ENCODE peak calls at places on chromosomes 6 and 20, in five cellular contexts. One of them, this sample, is unnamed.

GRCh38 chr6:115729036-115729435 is 331.7 kb downstream of the FRK start:
- DNase-seq in NCI-H2171 treated with DMSO at 0.1 percent for 48 hours: no peak
- DNase-seq in HuH-7: no peak
- DNase-seq in pulmonary artery endothelial cell: no peak
- DNase-seq in activated T-cell treated with anti-CD3 and anti-CD28 coated beads for 4 hours: no peak
- DNase-seq in this sample: no peak

GRCh38 chr20:10185741-10186558 is 32.7 kb upstream of the SNAP25 start:
- DNase-seq in NCI-H2171 treated with DMSO at 0.1 percent for 48 hours: peak; percentile 70
- DNase-seq in HuH-7: peak; percentile 38
- DNase-seq in pulmonary artery endothelial cell: no peak
- DNase-seq in activated T-cell treated with anti-CD3 and anti-CD28 coated beads for 4 hours: no peak
- DNase-seq in this sample: no peak

GRCh38 chr6:107479089-107479690 is 10.7 kb upstream of the SOBP start:
- DNase-seq in NCI-H2171 treated with DMSO at 0.1 percent for 48 hours: no peak
- DNase-seq in HuH-7: no peak
- DNase-seq in pulmonary artery endothelial cell: no peak
- DNase-seq in activated T-cell treated with anti-CD3 and anti-CD28 coated beads for 4 hours: no peak
- DNase-seq in this sample: no peak

GRCh38 chr6:130593948-130594347 is 228.1 kb downstream of the TMEM200A start:
- DNase-seq in NCI-H2171 treated with DMSO at 0.1 percent for 48 hours: no peak
- DNase-seq in HuH-7: no peak
- DNase-seq in pulmonary artery endothelial cell: no peak
- DNase-seq in activated T-cell treated with anti-CD3 and anti-CD28 coated beads for 4 hours: no peak
- DNase-seq in this sample: no peak

GRCh38 chr20:2515203-2515602 is 6.5 kb upstream of the ZNF343 start:
- DNase-seq in NCI-H2171 treated with DMSO at 0.1 percent for 48 hours: no peak
- DNase-seq in HuH-7: no peak
- DNase-seq in pulmonary artery endothelial cell: no peak
- DNase-seq in activated T-cell treated with anti-CD3 and anti-CD28 coated beads for 4 hours: no peak
- DNase-seq in this sample: no peak

GRCh38 chr6:144064831-144065668 is 30.3 kb downstream of the SF3B5 start:
- DNase-seq in NCI-H2171 treated with DMSO at 0.1 percent for 48 hours: peak; percentile 68
- DNase-seq in HuH-7: no peak
- DNase-seq in pulmonary artery endothelial cell: no peak
- DNase-seq in activated T-cell treated with anti-CD3 and anti-CD28 coated beads for 4 hours: no peak
- DNase-seq in this sample: no peak

GRCh38 chr6:115591973-115592486 is 468.7 kb downstream of the FRK start:
- DNase-seq in NCI-H2171 treated with DMSO at 0.1 percent for 48 hours: no peak
- DNase-seq in HuH-7: no peak
- DNase-seq in pulmonary artery endothelial cell: no peak
- DNase-seq in activated T-cell treated with anti-CD3 and anti-CD28 coated beads for 4 hours: no peak
- DNase-seq in this sample: no peak

GRCh38 chr6:11930240-11930639 is 81.9 kb upstream of the HIVEP1 start:
- DNase-seq in NCI-H2171 treated with DMSO at 0.1 percent for 48 hours: no peak
- DNase-seq in HuH-7: no peak
- DNase-seq in pulmonary artery endothelial cell: no peak
- DNase-seq in activated T-cell treated with anti-CD3 and anti-CD28 coated beads for 4 hours: no peak
- DNase-seq in this sample: no peak

GRCh38 chr6:25606151-25606550 is 45.9 kb upstream of the SCGN start:
- DNase-seq in NCI-H2171 treated with DMSO at 0.1 percent for 48 hours: peak; percentile 82
- DNase-seq in HuH-7: no peak
- DNase-seq in pulmonary artery endothelial cell: no peak
- DNase-seq in activated T-cell treated with anti-CD3 and anti-CD28 coated beads for 4 hours: no peak
- DNase-seq in this sample: no peak

GRCh38 chr20:32524871-32525501 is 60.1 kb downstream of the NOL4L start:
- DNase-seq in NCI-H2171 treated with DMSO at 0.1 percent for 48 hours: peak; percentile 63
- DNase-seq in HuH-7: no peak
- DNase-seq in pulmonary artery endothelial cell: no peak
- DNase-seq in activated T-cell treated with anti-CD3 and anti-CD28 coated beads for 4 hours: no peak
- DNase-seq in this sample: no peak

GRCh38 chr6:5517781-5518180 is 256.5 kb downstream of the FARS2 start:
- DNase-seq in NCI-H2171 treated with DMSO at 0.1 percent for 48 hours: no peak
- DNase-seq in HuH-7: no peak
- DNase-seq in pulmonary artery endothelial cell: no peak
- DNase-seq in activated T-cell treated with anti-CD3 and anti-CD28 coated beads for 4 hours: no peak
- DNase-seq in this sample: no peak

GRCh38 chr20:10322073-10323012 is 103.7 kb downstream of the SNAP25 start:
- DNase-seq in NCI-H2171 treated with DMSO at 0.1 percent for 48 hours: peak; percentile 32
- DNase-seq in HuH-7: no peak
- DNase-seq in pulmonary artery endothelial cell: no peak
- DNase-seq in activated T-cell treated with anti-CD3 and anti-CD28 coated beads for 4 hours: no peak
- DNase-seq in this sample: no peak

GRCh38 chr20:38125157-38126056 is 39.7 kb downstream of the TGM2 start:
- DNase-seq in NCI-H2171 treated with DMSO at 0.1 percent for 48 hours: peak; percentile 60
- DNase-seq in HuH-7: no peak
- DNase-seq in pulmonary artery endothelial cell: peak; percentile 73
- DNase-seq in activated T-cell treated with anti-CD3 and anti-CD28 coated beads for 4 hours: no peak
- DNase-seq in this sample: no peak

GRCh38 chr6:125421853-125422252 is 120.1 kb upstream of the HDDC2 start:
- DNase-seq in NCI-H2171 treated with DMSO at 0.1 percent for 48 hours: no peak
- DNase-seq in HuH-7: no peak
- DNase-seq in pulmonary artery endothelial cell: peak; percentile 27
- DNase-seq in activated T-cell treated with anti-CD3 and anti-CD28 coated beads for 4 hours: no peak
- DNase-seq in this sample: no peak

GRCh38 chr6:160217863-160218262 is 40.8 kb downstream of the SLC22A2 start:
- DNase-seq in NCI-H2171 treated with DMSO at 0.1 percent for 48 hours: no peak
- DNase-seq in HuH-7: no peak
- DNase-seq in pulmonary artery endothelial cell: no peak
- DNase-seq in activated T-cell treated with anti-CD3 and anti-CD28 coated beads for 4 hours: no peak
- DNase-seq in this sample: no peak

GRCh38 chr20:51134405-51134804 is 111.5 kb upstream of the KCNG1 start:
- DNase-seq in NCI-H2171 treated with DMSO at 0.1 percent for 48 hours: no peak
- DNase-seq in HuH-7: no peak
- DNase-seq in pulmonary artery endothelial cell: no peak
- DNase-seq in activated T-cell treated with anti-CD3 and anti-CD28 coated beads for 4 hours: no peak
- DNase-seq in this sample: no peak

GRCh38 chr6:166411721-166412151 is 29.0 kb upstream of the MPC1 start:
- DNase-seq in NCI-H2171 treated with DMSO at 0.1 percent for 48 hours: no peak
- DNase-seq in HuH-7: no peak
- DNase-seq in pulmonary artery endothelial cell: no peak
- DNase-seq in activated T-cell treated with anti-CD3 and anti-CD28 coated beads for 4 hours: no peak
- DNase-seq in this sample: no peak

GRCh38 chr6:115821798-115822197 is 238.9 kb downstream of the FRK start:
- DNase-seq in NCI-H2171 treated with DMSO at 0.1 percent for 48 hours: no peak
- DNase-seq in HuH-7: no peak
- DNase-seq in pulmonary artery endothelial cell: no peak
- DNase-seq in activated T-cell treated with anti-CD3 and anti-CD28 coated beads for 4 hours: no peak
- DNase-seq in this sample: no peak

GRCh38 chr20:17835240-17835940 is 133.2 kb downstream of the SNX5 start:
- DNase-seq in NCI-H2171 treated with DMSO at 0.1 percent for 48 hours: no peak
- DNase-seq in HuH-7: no peak
- DNase-seq in pulmonary artery endothelial cell: peak; percentile 26
- DNase-seq in activated T-cell treated with anti-CD3 and anti-CD28 coated beads for 4 hours: no peak
- DNase-seq in this sample: no peak

GRCh38 chr20:16576219-16576618 is 3.0 kb upstream of the KIF16B start:
- DNase-seq in NCI-H2171 treated with DMSO at 0.1 percent for 48 hours: no peak
- DNase-seq in HuH-7: peak; percentile 85
- DNase-seq in pulmonary artery endothelial cell: no peak
- DNase-seq in activated T-cell treated with anti-CD3 and anti-CD28 coated beads for 4 hours: no peak
- DNase-seq in this sample: no peak

GRCh38 chr20:10263385-10264165 is 44.9 kb downstream of the SNAP25 start:
- DNase-seq in NCI-H2171 treated with DMSO at 0.1 percent for 48 hours: no peak
- DNase-seq in HuH-7: peak; percentile 83
- DNase-seq in pulmonary artery endothelial cell: no peak
- DNase-seq in activated T-cell treated with anti-CD3 and anti-CD28 coated beads for 4 hours: no peak
- DNase-seq in this sample: no peak

GRCh38 chr20:2093200-2093781 is 8.3 kb upstream of the STK35 start:
- DNase-seq in NCI-H2171 treated with DMSO at 0.1 percent for 48 hours: peak; percentile 47
- DNase-seq in HuH-7: peak; percentile 55
- DNase-seq in pulmonary artery endothelial cell: no peak
- DNase-seq in activated T-cell treated with anti-CD3 and anti-CD28 coated beads for 4 hours: no peak
- DNase-seq in this sample: no peak

GRCh38 chr20:44402391-44403193 is 47.1 kb downstream of the HNF4A start:
- DNase-seq in NCI-H2171 treated with DMSO at 0.1 percent for 48 hours: no peak
- DNase-seq in HuH-7: no peak
- DNase-seq in pulmonary artery endothelial cell: no peak
- DNase-seq in activated T-cell treated with anti-CD3 and anti-CD28 coated beads for 4 hours: no peak
- DNase-seq in this sample: no peak

GRCh38 chr6:119467478-119468081 is 118.0 kb upstream of the MAN1A1 start:
- DNase-seq in NCI-H2171 treated with DMSO at 0.1 percent for 48 hours: no peak
- DNase-seq in HuH-7: no peak
- DNase-seq in pulmonary artery endothelial cell: no peak
- DNase-seq in activated T-cell treated with anti-CD3 and anti-CD28 coated beads for 4 hours: no peak
- DNase-seq in this sample: no peak

GRCh38 chr6:43606019-43606418 is 23.0 kb downstream of the GTPBP2 start:
- DNase-seq in NCI-H2171 treated with DMSO at 0.1 percent for 48 hours: no peak
- DNase-seq in HuH-7: no peak
- DNase-seq in pulmonary artery endothelial cell: no peak
- DNase-seq in activated T-cell treated with anti-CD3 and anti-CD28 coated beads for 4 hours: no peak
- DNase-seq in this sample: no peak

GRCh38 chr6:134994431-134994830 is 44.5 kb upstream of the ALDH8A1 start:
- DNase-seq in NCI-H2171 treated with DMSO at 0.1 percent for 48 hours: no peak
- DNase-seq in HuH-7: no peak
- DNase-seq in pulmonary artery endothelial cell: no peak
- DNase-seq in activated T-cell treated with anti-CD3 and anti-CD28 coated beads for 4 hours: no peak
- DNase-seq in this sample: no peak

GRCh38 chr6:142313284-142313683 is 11.5 kb downstream of the ADGRG6 start:
- DNase-seq in NCI-H2171 treated with DMSO at 0.1 percent for 48 hours: no peak
- DNase-seq in HuH-7: no peak
- DNase-seq in pulmonary artery endothelial cell: no peak
- DNase-seq in activated T-cell treated with anti-CD3 and anti-CD28 coated beads for 4 hours: no peak
- DNase-seq in this sample: no peak

GRCh38 chr6:30135147-30135546 is 793 bp upstream of the TRIM40 start:
- DNase-seq in NCI-H2171 treated with DMSO at 0.1 percent for 48 hours: no peak
- DNase-seq in HuH-7: no peak
- DNase-seq in pulmonary artery endothelial cell: no peak
- DNase-seq in activated T-cell treated with anti-CD3 and anti-CD28 coated beads for 4 hours: no peak
- DNase-seq in this sample: no peak